ENCODE peak calls at places on chromosomes 12 and 14, in seven cellular contexts. H is left ventricle myocardium inferior, T is D341Med, P is SK-N-DZ, A is NCI-H2029, B is heart right ventricle, Q is left cardiac atrium. I is an unnamed sample.

GRCh38 chr12:127984386-127985055 is 282.4 kb upstream of the TMEM132C start:
- DNase-seq in Q (no peak), B (no peak), A (no peak), T (no peak), P (no peak), H (no peak), I (no peak)

GRCh38 chr12:109523071-109523470 is 45.6 kb downstream of the UBE3B start:
- DNase-seq in Q (peak), P (peak), H (peak), A (peak), B (peak), T (peak), I (no peak)

GRCh38 chr12:12714276-12715001 is 2.7 kb upstream of the CDKN1B start:
- DNase-seq in P (no peak), Q (no peak), A (peak), H (no peak), T (no peak), B (no peak), I (no peak)

GRCh38 chr12:79615596-79616560 is 74.9 kb downstream of the PAWR start:
- DNase-seq in T (no peak), A (no peak), Q (no peak), B (no peak), P (peak), H (no peak), I (no peak)

GRCh38 chr14:58107947-58108552 is 44.0 kb downstream of the ARMH4 start:
- DNase-seq in A (peak), Q (peak), T (peak), B (no peak), P (peak), H (no peak), I (peak)

GRCh38 chr12:77893918-77894317 is 63.2 kb downstream of the NAV3 start:
- DNase-seq in T (no peak), B (no peak), H (no peak), Q (no peak), A (no peak), P (no peak), I (no peak)

GRCh38 chr12:100553851-100554404 is 19.6 kb upstream of the GAS2L3 start:
- DNase-seq in A (no peak), P (no peak), H (no peak), B (no peak), Q (no peak), T (no peak), I (no peak)

GRCh38 chr14:31410048-31410654 is 10.2 kb downstream of the HEATR5A start:
- DNase-seq in T (no peak), H (no peak), B (no peak), Q (no peak), A (no peak), P (no peak), I (no peak)

GRCh38 chr12:105522166-105522825 is 191.8 kb downstream of the C12orf75 start:
- DNase-seq in B (no peak), H (no peak), P (no peak), Q (no peak), T (no peak), A (no peak), I (no peak)

GRCh38 chr14:96167224-96168148 is 37.2 kb upstream of the BDKRB2 start:
- DNase-seq in B (no peak), H (no peak), T (no peak), A (no peak), Q (no peak), P (no peak), I (peak)

GRCh38 chr14:104572024-104572623 is 7.4 kb upstream of the C14orf180 start:
- DNase-seq in Q (no peak), B (no peak), T (no peak), A (no peak), H (no peak), P (no peak), I (no peak)

GRCh38 chr12:88471641-88472040 is 108.6 kb downstream of the KITLG start:
- DNase-seq in A (no peak), H (no peak), Q (peak), T (no peak), B (no peak), P (no peak), I (peak)

GRCh38 chr12:132429932-132430643 is 59.9 kb upstream of the FBRSL1 start:
- DNase-seq in A (peak), T (peak), B (no peak), P (peak), H (no peak), Q (no peak), I (peak)

GRCh38 chr12:94761559-94761958 is 111.2 kb upstream of the TMCC3 start:
- DNase-seq in Q (no peak), A (no peak), H (no peak), T (no peak), B (no peak), P (no peak), I (peak)

GRCh38 chr12:114751712-114752111 is 67.7 kb upstream of the TBX3 start:
- DNase-seq in P (no peak), B (no peak), A (no peak), T (no peak), H (no peak), Q (no peak), I (no peak)

GRCh38 chr12:14886271-14886670 is 617 bp upstream of the MGP start:
- DNase-seq in T (no peak), A (no peak), P (no peak), H (no peak), Q (no peak), B (no peak), I (no peak)

GRCh38 chr14:37150414-37150813 is 22.0 kb downstream of the SLC25A21 start:
- DNase-seq in A (peak), B (no peak), H (no peak), Q (no peak), T (peak), P (peak), I (peak)

I was measured in RWPE1.